ENCODE peak calls at places on chromosome 5, in six cellular contexts. K is HepG2, V is GM12891, T is K562, Q is H1, H is GM12878. S is an unnamed sample.

GRCh38 chr5:38871790-38872551 is 26.2 kb downstream of the OSMR start:
- DNase-seq in V (no peak), K (peak), Q (no peak), H (no peak), T (peak), S (no peak)

GRCh38 chr5:32642276-32643002 is 57.1 kb downstream of the SUB1 start:
- DNase-seq in Q (no peak), V (no peak), T (no peak), H (no peak), K (peak), S (no peak)

GRCh38 chr5:171340491-171340890 is 31.4 kb downstream of the TLX3 start:
- DNase-seq in V (no peak), Q (no peak), T (no peak), H (no peak), K (peak), S (no peak)

GRCh38 chr5:56506586-56506985 is 273.5 kb upstream of the ANKRD55 start:
- DNase-seq in T (no peak), H (no peak), V (no peak), K (no peak), Q (no peak), S (no peak)

GRCh38 chr5:10366310-10367297 is 13.1 kb downstream of the MARCHF6 start:
- DNase-seq in T (no peak), Q (no peak), V (no peak), K (no peak), H (no peak), S (no peak)

GRCh38 chr5:164763211-164763610 is 1257.8 kb downstream of the MAT2B start:
- DNase-seq in T (no peak), H (no peak), Q (no peak), V (no peak), K (no peak), S (no peak)

GRCh38 chr5:1319436-1320343 is 24.8 kb upstream of the TERT start:
- DNase-seq in V (no peak), K (no peak), Q (no peak), H (no peak), T (no peak), S (peak)

GRCh38 chr5:1552469-1553255 is 28.9 kb upstream of the LPCAT1 start:
- DNase-seq in V (no peak), H (no peak), T (no peak), K (peak), Q (no peak), S (no peak)

GRCh38 chr5:72246954-72247442 is 73.0 kb downstream of the MRPS27 start:
- DNase-seq in Q (no peak), V (no peak), H (no peak), K (no peak), T (no peak), S (no peak)

GRCh38 chr5:76790632-76791290 is 28.1 kb upstream of the F2RL1 start:
- DNase-seq in V (no peak), H (no peak), Q (no peak), K (peak), T (peak), S (no peak)
- TF ChIP-seq POLR2AphosphoS5 in V (no peak), H (no peak), Q (no peak), K (no peak), T (no peak), S (no peak)

GRCh38 chr5:83509535-83509934 is 38.0 kb downstream of the VCAN start:
- DNase-seq in T (peak), K (no peak), V (no peak), H (no peak), Q (no peak), S (no peak)
- TF ChIP-seq TAF1 in T (no peak), K (no peak), V (no peak), H (no peak), Q (no peak), S (no peak)

GRCh38 chr5:44808435-44809214 is at the start of gene MRPS30:
- DNase-seq in H (peak), Q (peak), V (peak), T (peak), K (peak), S (peak)
- TF ChIP-seq POLR2A in H (peak), Q (peak), V (peak), T (peak), K (peak), S (peak)

GRCh38 chr5:73900566-73900965 is 274.6 kb downstream of the ARHGEF28 start:
- DNase-seq in V (no peak), T (no peak), H (no peak), K (no peak), Q (no peak), S (no peak)

GRCh38 chr5:73901045-73901444 is 275.0 kb downstream of the ARHGEF28 start:
- DNase-seq in V (no peak), K (no peak), H (no peak), T (no peak), Q (no peak), S (no peak)

GRCh38 chr5:73901455-73901854 is 275.5 kb downstream of the ARHGEF28 start:
- DNase-seq in H (no peak), V (no peak), Q (no peak), T (no peak), K (no peak), S (no peak)

GRCh38 chr5:73902327-73903051 is 276.5 kb downstream of the ARHGEF28 start:
- DNase-seq in K (peak), H (peak), T (peak), V (no peak), Q (peak), S (no peak)

GRCh38 chr5:73903169-73903568 is 277.2 kb downstream of the ARHGEF28 start:
- DNase-seq in K (no peak), V (no peak), H (no peak), T (no peak), Q (no peak), S (no peak)
- TF ChIP-seq POLR2AphosphoS5 in K (no peak), V (no peak), H (no peak), T (no peak), Q (no peak), S (no peak)

DNA sequence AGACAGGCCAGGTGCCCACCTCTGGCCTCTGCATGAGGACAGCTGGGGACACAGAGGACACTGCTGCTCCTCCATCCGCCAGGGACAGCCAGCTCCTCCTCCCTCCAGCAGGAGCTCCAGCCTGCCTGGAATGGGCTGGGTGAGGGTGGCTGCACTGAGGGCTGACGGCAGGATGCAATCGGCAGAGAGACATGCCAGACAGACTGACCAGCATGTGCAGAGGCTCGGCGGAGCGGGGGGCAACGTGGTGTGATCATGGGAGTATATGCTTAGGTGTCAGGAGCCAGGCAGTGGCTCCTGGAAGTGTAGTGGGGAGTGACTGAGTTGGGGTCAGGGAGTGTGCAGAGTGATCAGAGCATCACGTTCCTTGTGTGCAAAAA is 68.4 kb downstream of the RASGEF1C start:
- DNase-seq in V (no peak), K (no peak), Q (no peak), T (no peak), H (no peak), S (no peak)
- TF ChIP-seq TAF1 in V (no peak), K (no peak), Q (no peak), T (no peak), H (no peak), S (no peak)

S was measured in GM12892.